ENCODE peak calls at places on chromosomes 2 and 18, in seven cellular contexts. One of them, this sample, is unnamed.
A peak's percentile ranks its signal among the peaks of the same experiment; 100 is the strongest.

GRCh38 chr18:28802546-28802945 is 625.6 kb upstream of the CDH2 start:
- DNase-seq in head of caudate nucleus: no peak
- DNase-seq in CD4-positive, alpha-beta T cell: no peak
- DNase-seq in neural crest cell: no peak
- DNase-seq in activated effector memory CD4-positive, alpha-beta T cell treated with anti-CD3 and anti-CD28 coated beads, Interleukin-2, amount 50 U/mL, for 16 hours: no peak
- DNase-seq in tibial artery: no peak
- DNase-seq in C1 segment of cervical spinal cord: no peak
- DNase-seq in this sample: no peak

GRCh38 chr2:173982918-173983317 is 17.7 kb upstream of the SP3 start:
- DNase-seq in C1 segment of cervical spinal cord: peak; percentile 9
- DNase-seq in tibial artery: no peak
- DNase-seq in activated effector memory CD4-positive, alpha-beta T cell treated with anti-CD3 and anti-CD28 coated beads, Interleukin-2, amount 50 U/mL, for 16 hours: no peak
- DNase-seq in neural crest cell: no peak
- DNase-seq in CD4-positive, alpha-beta T cell: no peak
- DNase-seq in head of caudate nucleus: no peak
- DNase-seq in this sample: no peak

GRCh38 chr2:211248841-211249240 is 692.4 kb downstream of the CPS1 start:
- DNase-seq in tibial artery: no peak
- DNase-seq in CD4-positive, alpha-beta T cell: no peak
- DNase-seq in C1 segment of cervical spinal cord: no peak
- DNase-seq in head of caudate nucleus: no peak
- DNase-seq in neural crest cell: no peak
- DNase-seq in activated effector memory CD4-positive, alpha-beta T cell treated with anti-CD3 and anti-CD28 coated beads, Interleukin-2, amount 50 U/mL, for 16 hours: no peak
- DNase-seq in this sample: no peak

GRCh38 chr18:57523171-57523956 is 63.1 kb downstream of the FECH start:
- DNase-seq in head of caudate nucleus: no peak
- DNase-seq in C1 segment of cervical spinal cord: no peak
- DNase-seq in activated effector memory CD4-positive, alpha-beta T cell treated with anti-CD3 and anti-CD28 coated beads, Interleukin-2, amount 50 U/mL, for 16 hours: no peak
- DNase-seq in neural crest cell: no peak
- DNase-seq in CD4-positive, alpha-beta T cell: no peak
- DNase-seq in tibial artery: no peak
- DNase-seq in this sample: peak; percentile 35

GRCh38 chr18:8283901-8284585 is 325.2 kb upstream of the RAB12 start:
- DNase-seq in neural crest cell: no peak
- DNase-seq in CD4-positive, alpha-beta T cell: no peak
- DNase-seq in activated effector memory CD4-positive, alpha-beta T cell treated with anti-CD3 and anti-CD28 coated beads, Interleukin-2, amount 50 U/mL, for 16 hours: no peak
- DNase-seq in tibial artery: no peak
- DNase-seq in head of caudate nucleus: no peak
- DNase-seq in C1 segment of cervical spinal cord: no peak
- DNase-seq in this sample: no peak

GRCh38 chr2:236955675-236956618 is 129.7 kb upstream of the COPS8 start:
- DNase-seq in activated effector memory CD4-positive, alpha-beta T cell treated with anti-CD3 and anti-CD28 coated beads, Interleukin-2, amount 50 U/mL, for 16 hours: no peak
- DNase-seq in head of caudate nucleus: no peak
- DNase-seq in tibial artery: no peak
- DNase-seq in neural crest cell: no peak
- DNase-seq in CD4-positive, alpha-beta T cell: no peak
- DNase-seq in C1 segment of cervical spinal cord: no peak
- DNase-seq in this sample: no peak

GRCh38 chr18:32049393-32050161 is 31.0 kb downstream of the RNF125 start:
- DNase-seq in neural crest cell: no peak
- DNase-seq in head of caudate nucleus: no peak
- DNase-seq in activated effector memory CD4-positive, alpha-beta T cell treated with anti-CD3 and anti-CD28 coated beads, Interleukin-2, amount 50 U/mL, for 16 hours: peak; percentile 69
- DNase-seq in CD4-positive, alpha-beta T cell: no peak
- DNase-seq in tibial artery: peak; percentile 68
- DNase-seq in C1 segment of cervical spinal cord: no peak
- DNase-seq in this sample: no peak

GRCh38 chr2:120758181-120759048 is 22.7 kb downstream of the GLI2 start:
- DNase-seq in CD4-positive, alpha-beta T cell: peak; percentile 27
- DNase-seq in activated effector memory CD4-positive, alpha-beta T cell treated with anti-CD3 and anti-CD28 coated beads, Interleukin-2, amount 50 U/mL, for 16 hours: peak; percentile 48
- DNase-seq in tibial artery: peak; percentile 68
- DNase-seq in head of caudate nucleus: no peak
- DNase-seq in C1 segment of cervical spinal cord: no peak
- DNase-seq in neural crest cell: no peak
- DNase-seq in this sample: no peak

GRCh38 chr2:236733156-236733555 is 163.5 kb downstream of the ACKR3 start:
- DNase-seq in CD4-positive, alpha-beta T cell: no peak
- DNase-seq in head of caudate nucleus: no peak
- DNase-seq in tibial artery: no peak
- DNase-seq in neural crest cell: no peak
- DNase-seq in C1 segment of cervical spinal cord: no peak
- DNase-seq in activated effector memory CD4-positive, alpha-beta T cell treated with anti-CD3 and anti-CD28 coated beads, Interleukin-2, amount 50 U/mL, for 16 hours: no peak
- DNase-seq in this sample: no peak

GRCh38 chr2:216474925-216475670 is 23.5 kb upstream of the RPL37A start:
- DNase-seq in C1 segment of cervical spinal cord: no peak
- DNase-seq in activated effector memory CD4-positive, alpha-beta T cell treated with anti-CD3 and anti-CD28 coated beads, Interleukin-2, amount 50 U/mL, for 16 hours: no peak
- DNase-seq in tibial artery: no peak
- DNase-seq in head of caudate nucleus: no peak
- DNase-seq in CD4-positive, alpha-beta T cell: no peak
- DNase-seq in neural crest cell: no peak
- DNase-seq in this sample: no peak

GRCh38 chr18:12960395-12960794 is 12.6 kb downstream of the SEH1L start:
- DNase-seq in tibial artery: no peak
- DNase-seq in head of caudate nucleus: no peak
- DNase-seq in neural crest cell: no peak
- DNase-seq in C1 segment of cervical spinal cord: no peak
- DNase-seq in activated effector memory CD4-positive, alpha-beta T cell treated with anti-CD3 and anti-CD28 coated beads, Interleukin-2, amount 50 U/mL, for 16 hours: no peak
- DNase-seq in CD4-positive, alpha-beta T cell: no peak
- DNase-seq in this sample: no peak

GRCh38 chr18:63162271-63163014 is 157.1 kb downstream of the BCL2 start:
- DNase-seq in CD4-positive, alpha-beta T cell: no peak
- DNase-seq in head of caudate nucleus: no peak
- DNase-seq in tibial artery: no peak
- DNase-seq in neural crest cell: no peak
- DNase-seq in activated effector memory CD4-positive, alpha-beta T cell treated with anti-CD3 and anti-CD28 coated beads, Interleukin-2, amount 50 U/mL, for 16 hours: peak; percentile 77
- DNase-seq in C1 segment of cervical spinal cord: no peak
- DNase-seq in this sample: peak; percentile 65

GRCh38 chr18:24514439-24514838 is 54.0 kb downstream of the HRH4 start:
- DNase-seq in tibial artery: no peak
- DNase-seq in C1 segment of cervical spinal cord: no peak
- DNase-seq in CD4-positive, alpha-beta T cell: no peak
- DNase-seq in head of caudate nucleus: no peak
- DNase-seq in neural crest cell: no peak
- DNase-seq in activated effector memory CD4-positive, alpha-beta T cell treated with anti-CD3 and anti-CD28 coated beads, Interleukin-2, amount 50 U/mL, for 16 hours: no peak
- DNase-seq in this sample: peak; percentile 58

GRCh38 chr2:231568785-231569435 is 23.8 kb upstream of the TEX44 start:
- DNase-seq in tibial artery: no peak
- DNase-seq in activated effector memory CD4-positive, alpha-beta T cell treated with anti-CD3 and anti-CD28 coated beads, Interleukin-2, amount 50 U/mL, for 16 hours: no peak
- DNase-seq in CD4-positive, alpha-beta T cell: no peak
- DNase-seq in C1 segment of cervical spinal cord: no peak
- DNase-seq in neural crest cell: no peak
- DNase-seq in head of caudate nucleus: no peak
- DNase-seq in this sample: no peak

GRCh38 chr2:196836440-196836839 is 27.3 kb upstream of the C2orf66 start:
- DNase-seq in neural crest cell: no peak
- DNase-seq in head of caudate nucleus: no peak
- DNase-seq in activated effector memory CD4-positive, alpha-beta T cell treated with anti-CD3 and anti-CD28 coated beads, Interleukin-2, amount 50 U/mL, for 16 hours: no peak
- DNase-seq in tibial artery: no peak
- DNase-seq in CD4-positive, alpha-beta T cell: no peak
- DNase-seq in C1 segment of cervical spinal cord: no peak
- DNase-seq in this sample: no peak

GRCh38 chr18:58338961-58339722 is 289.7 kb downstream of the ALPK2 start:
- DNase-seq in head of caudate nucleus: no peak
- DNase-seq in tibial artery: no peak
- DNase-seq in activated effector memory CD4-positive, alpha-beta T cell treated with anti-CD3 and anti-CD28 coated beads, Interleukin-2, amount 50 U/mL, for 16 hours: no peak
- DNase-seq in C1 segment of cervical spinal cord: no peak
- DNase-seq in CD4-positive, alpha-beta T cell: no peak
- DNase-seq in neural crest cell: peak; percentile 38
- DNase-seq in this sample: no peak

GRCh38 chr2:159076233-159076632 is 107.8 kb downstream of the TANC1 start:
- DNase-seq in neural crest cell: no peak
- DNase-seq in activated effector memory CD4-positive, alpha-beta T cell treated with anti-CD3 and anti-CD28 coated beads, Interleukin-2, amount 50 U/mL, for 16 hours: no peak
- DNase-seq in head of caudate nucleus: no peak
- DNase-seq in tibial artery: no peak
- DNase-seq in CD4-positive, alpha-beta T cell: no peak
- DNase-seq in C1 segment of cervical spinal cord: no peak
- DNase-seq in this sample: no peak

GRCh38 chr2:104703669-104704068 is 150.2 kb upstream of the POU3F3 start:
- DNase-seq in neural crest cell: no peak
- DNase-seq in activated effector memory CD4-positive, alpha-beta T cell treated with anti-CD3 and anti-CD28 coated beads, Interleukin-2, amount 50 U/mL, for 16 hours: no peak
- DNase-seq in head of caudate nucleus: no peak
- DNase-seq in CD4-positive, alpha-beta T cell: no peak
- DNase-seq in tibial artery: no peak
- DNase-seq in C1 segment of cervical spinal cord: no peak
- DNase-seq in this sample: no peak

GRCh38 chr18:62370386-62370785 is 45.3 kb downstream of the TNFRSF11A start:
- DNase-seq in head of caudate nucleus: no peak
- DNase-seq in neural crest cell: no peak
- DNase-seq in activated effector memory CD4-positive, alpha-beta T cell treated with anti-CD3 and anti-CD28 coated beads, Interleukin-2, amount 50 U/mL, for 16 hours: no peak
- DNase-seq in CD4-positive, alpha-beta T cell: no peak
- DNase-seq in C1 segment of cervical spinal cord: no peak
- DNase-seq in tibial artery: no peak
- DNase-seq in this sample: no peak

GRCh38 chr18:2881490-2882195 is 34.8 kb downstream of the EMILIN2 start:
- DNase-seq in CD4-positive, alpha-beta T cell: no peak
- DNase-seq in activated effector memory CD4-positive, alpha-beta T cell treated with anti-CD3 and anti-CD28 coated beads, Interleukin-2, amount 50 U/mL, for 16 hours: peak; percentile 74
- DNase-seq in neural crest cell: no peak
- DNase-seq in head of caudate nucleus: no peak
- DNase-seq in tibial artery: peak; percentile 86
- DNase-seq in C1 segment of cervical spinal cord: no peak
- DNase-seq in this sample: no peak

GRCh38 chr18:60372598-60372997 is at the start of gene MC4R:
- DNase-seq in neural crest cell: peak; percentile 22
- DNase-seq in activated effector memory CD4-positive, alpha-beta T cell treated with anti-CD3 and anti-CD28 coated beads, Interleukin-2, amount 50 U/mL, for 16 hours: no peak
- DNase-seq in C1 segment of cervical spinal cord: no peak
- DNase-seq in tibial artery: no peak
- DNase-seq in head of caudate nucleus: peak; percentile 22
- DNase-seq in CD4-positive, alpha-beta T cell: no peak
- DNase-seq in this sample: peak; percentile 24

GRCh38 chr2:239182981-239183791 is 217.6 kb downstream of the HDAC4 start:
- DNase-seq in C1 segment of cervical spinal cord: no peak
- DNase-seq in activated effector memory CD4-positive, alpha-beta T cell treated with anti-CD3 and anti-CD28 coated beads, Interleukin-2, amount 50 U/mL, for 16 hours: peak; percentile 44
- DNase-seq in tibial artery: no peak
- DNase-seq in head of caudate nucleus: no peak
- DNase-seq in CD4-positive, alpha-beta T cell: peak; percentile 22
- DNase-seq in neural crest cell: no peak
- DNase-seq in this sample: no peak

GRCh38 chr2:113976277-113976928 is 86.5 kb downstream of the ACTR3 start:
- DNase-seq in head of caudate nucleus: no peak
- DNase-seq in C1 segment of cervical spinal cord: no peak
- DNase-seq in tibial artery: no peak
- DNase-seq in CD4-positive, alpha-beta T cell: no peak
- DNase-seq in neural crest cell: no peak
- DNase-seq in activated effector memory CD4-positive, alpha-beta T cell treated with anti-CD3 and anti-CD28 coated beads, Interleukin-2, amount 50 U/mL, for 16 hours: no peak
- DNase-seq in this sample: no peak

GRCh38 chr18:79498662-79499061 is 102.9 kb downstream of the NFATC1 start:
- DNase-seq in neural crest cell: no peak
- DNase-seq in tibial artery: peak; percentile 4
- DNase-seq in head of caudate nucleus: no peak
- DNase-seq in C1 segment of cervical spinal cord: no peak
- DNase-seq in CD4-positive, alpha-beta T cell: no peak
- DNase-seq in activated effector memory CD4-positive, alpha-beta T cell treated with anti-CD3 and anti-CD28 coated beads, Interleukin-2, amount 50 U/mL, for 16 hours: no peak
- DNase-seq in this sample: no peak

GRCh38 chr2:102664439-102665042 is 45.2 kb downstream of the SLC9A2 start:
- DNase-seq in activated effector memory CD4-positive, alpha-beta T cell treated with anti-CD3 and anti-CD28 coated beads, Interleukin-2, amount 50 U/mL, for 16 hours: peak; percentile 74
- DNase-seq in neural crest cell: no peak
- DNase-seq in head of caudate nucleus: peak; percentile 27
- DNase-seq in tibial artery: no peak
- DNase-seq in CD4-positive, alpha-beta T cell: no peak
- DNase-seq in C1 segment of cervical spinal cord: no peak
- DNase-seq in this sample: no peak

GRCh38 chr2:231308219-231308618 is 87.3 kb upstream of the B3GNT7 start:
- DNase-seq in neural crest cell: no peak
- DNase-seq in CD4-positive, alpha-beta T cell: no peak
- DNase-seq in activated effector memory CD4-positive, alpha-beta T cell treated with anti-CD3 and anti-CD28 coated beads, Interleukin-2, amount 50 U/mL, for 16 hours: no peak
- DNase-seq in head of caudate nucleus: no peak
- DNase-seq in C1 segment of cervical spinal cord: no peak
- DNase-seq in tibial artery: no peak
- DNase-seq in this sample: no peak

GRCh38 chr2:156999657-157000056 is 257.8 kb upstream of the GALNT5 start:
- DNase-seq in CD4-positive, alpha-beta T cell: no peak
- DNase-seq in C1 segment of cervical spinal cord: no peak
- DNase-seq in tibial artery: no peak
- DNase-seq in head of caudate nucleus: no peak
- DNase-seq in neural crest cell: no peak
- DNase-seq in activated effector memory CD4-positive, alpha-beta T cell treated with anti-CD3 and anti-CD28 coated beads, Interleukin-2, amount 50 U/mL, for 16 hours: no peak
- DNase-seq in this sample: no peak

GRCh38 chr2:219247678-219248642 is 2.7 kb downstream of the STK16 start:
- DNase-seq in activated effector memory CD4-positive, alpha-beta T cell treated with anti-CD3 and anti-CD28 coated beads, Interleukin-2, amount 50 U/mL, for 16 hours: peak; percentile 86
- DNase-seq in head of caudate nucleus: no peak
- DNase-seq in CD4-positive, alpha-beta T cell: peak; percentile 52
- DNase-seq in neural crest cell: no peak
- DNase-seq in C1 segment of cervical spinal cord: no peak
- DNase-seq in tibial artery: no peak
- DNase-seq in this sample: no peak

GRCh38 chr18:77374106-77374505 is 124.5 kb downstream of the GALR1 start:
- DNase-seq in head of caudate nucleus: no peak
- DNase-seq in CD4-positive, alpha-beta T cell: no peak
- DNase-seq in tibial artery: no peak
- DNase-seq in C1 segment of cervical spinal cord: no peak
- DNase-seq in activated effector memory CD4-positive, alpha-beta T cell treated with anti-CD3 and anti-CD28 coated beads, Interleukin-2, amount 50 U/mL, for 16 hours: no peak
- DNase-seq in neural crest cell: no peak
- DNase-seq in this sample: no peak

GRCh38 chr2:37966326-37966725 is 41.2 kb downstream of the RMDN2 start:
- DNase-seq in CD4-positive, alpha-beta T cell: no peak
- DNase-seq in head of caudate nucleus: no peak
- DNase-seq in neural crest cell: no peak
- DNase-seq in tibial artery: no peak
- DNase-seq in C1 segment of cervical spinal cord: no peak
- DNase-seq in activated effector memory CD4-positive, alpha-beta T cell treated with anti-CD3 and anti-CD28 coated beads, Interleukin-2, amount 50 U/mL, for 16 hours: no peak
- DNase-seq in this sample: no peak

GRCh38 chr2:9629222-9630000 is 1.4 kb downstream of the YWHAQ start:
- DNase-seq in head of caudate nucleus: no peak
- DNase-seq in neural crest cell: no peak
- DNase-seq in activated effector memory CD4-positive, alpha-beta T cell treated with anti-CD3 and anti-CD28 coated beads, Interleukin-2, amount 50 U/mL, for 16 hours: no peak
- DNase-seq in CD4-positive, alpha-beta T cell: no peak
- DNase-seq in C1 segment of cervical spinal cord: no peak
- DNase-seq in tibial artery: no peak
- DNase-seq in this sample: no peak

GRCh38 chr2:29518988-29519925 is 402.1 kb downstream of the ALK start:
- DNase-seq in activated effector memory CD4-positive, alpha-beta T cell treated with anti-CD3 and anti-CD28 coated beads, Interleukin-2, amount 50 U/mL, for 16 hours: no peak
- DNase-seq in C1 segment of cervical spinal cord: no peak
- DNase-seq in CD4-positive, alpha-beta T cell: no peak
- DNase-seq in head of caudate nucleus: no peak
- DNase-seq in neural crest cell: no peak
- DNase-seq in tibial artery: no peak
- DNase-seq in this sample: no peak

GRCh38 chr2:126653102-126653501 is 2.9 kb upstream of the GYPC start:
- DNase-seq in activated effector memory CD4-positive, alpha-beta T cell treated with anti-CD3 and anti-CD28 coated beads, Interleukin-2, amount 50 U/mL, for 16 hours: peak; percentile 38
- DNase-seq in head of caudate nucleus: no peak
- DNase-seq in C1 segment of cervical spinal cord: no peak
- DNase-seq in neural crest cell: no peak
- DNase-seq in CD4-positive, alpha-beta T cell: no peak
- DNase-seq in tibial artery: no peak
- DNase-seq in this sample: no peak

GRCh38 chr2:47041891-47042684 is 113.0 kb downstream of the STPG4 start:
- DNase-seq in CD4-positive, alpha-beta T cell: no peak
- DNase-seq in C1 segment of cervical spinal cord: no peak
- DNase-seq in tibial artery: no peak
- DNase-seq in activated effector memory CD4-positive, alpha-beta T cell treated with anti-CD3 and anti-CD28 coated beads, Interleukin-2, amount 50 U/mL, for 16 hours: no peak
- DNase-seq in head of caudate nucleus: no peak
- DNase-seq in neural crest cell: no peak
- DNase-seq in this sample: no peak

GRCh38 chr2:106708189-106708588 is 177.8 kb downstream of the ST6GAL2 start:
- DNase-seq in head of caudate nucleus: no peak
- DNase-seq in neural crest cell: no peak
- DNase-seq in CD4-positive, alpha-beta T cell: no peak
- DNase-seq in activated effector memory CD4-positive, alpha-beta T cell treated with anti-CD3 and anti-CD28 coated beads, Interleukin-2, amount 50 U/mL, for 16 hours: no peak
- DNase-seq in tibial artery: no peak
- DNase-seq in C1 segment of cervical spinal cord: no peak
- DNase-seq in this sample: no peak

GRCh38 chr2:64383881-64384280 is 70.1 kb upstream of the LGALSL start:
- DNase-seq in CD4-positive, alpha-beta T cell: no peak
- DNase-seq in head of caudate nucleus: no peak
- DNase-seq in activated effector memory CD4-positive, alpha-beta T cell treated with anti-CD3 and anti-CD28 coated beads, Interleukin-2, amount 50 U/mL, for 16 hours: no peak
- DNase-seq in C1 segment of cervical spinal cord: no peak
- DNase-seq in neural crest cell: no peak
- DNase-seq in tibial artery: no peak
- DNase-seq in this sample: no peak